ENCODE peak calls at places on chromosomes 2 and 18, in nine cellular contexts. I, U, P, J, S, H, M, Q and T are unnamed samples.

GRCh38 chr2:174449033-174449432 is 37.8 kb downstream of the GPR155 start:
- DNase-seq in I (no peak), U (no peak), P (no peak), J (no peak), S (no peak), H (no peak), M (no peak), Q (no peak), T (no peak)

GRCh38 chr2:222572761-222573174 is 83.1 kb downstream of the FARSB start:
- DNase-seq in I (no peak), U (no peak), P (no peak), J (no peak), S (no peak), H (peak; percentile 44), M (peak; percentile 71), Q (no peak), T (no peak)

GRCh38 chr18:42030586-42031182 is 75.7 kb downstream of the PIK3C3 start:
- DNase-seq in I (no peak), U (no peak), P (no peak), J (no peak), S (no peak), H (peak; percentile 55), M (peak; percentile 20), Q (no peak), T (no peak)

GRCh38 chr18:12837747-12838146 is 46.3 kb downstream of the PTPN2 start:
- DNase-seq in I (no peak), U (no peak), P (no peak), J (no peak), S (no peak), H (peak; percentile 58), M (peak; percentile 66), Q (no peak), T (no peak)

GRCh38 chr18:76823574-76823973 is 1.2 kb downstream of the ZNF236 start:
- DNase-seq in I (peak; percentile 79), U (no peak), P (no peak), J (no peak), S (peak; percentile 20), H (peak; percentile 39), M (peak; percentile 32), Q (no peak), T (peak; percentile 22)

GRCh38 chr2:207122914-207123744 is 42.6 kb downstream of the KLF7 start:
- DNase-seq in I (no peak), U (no peak), P (peak; percentile 16), J (no peak), S (no peak), H (no peak), M (no peak), Q (no peak), T (no peak)

GRCh38 chr18:63725682-63726480 is 23.1 kb downstream of the SERPINB11 start:
- DNase-seq in I (no peak), U (no peak), P (no peak), J (no peak), S (no peak), H (no peak), M (no peak), Q (no peak), T (no peak)

GRCh38 chr2:222300725-222301295 is 2.0 kb upstream of the PAX3 start:
- DNase-seq in I (no peak), U (no peak), P (no peak), J (no peak), S (no peak), H (no peak), M (no peak), Q (no peak), T (no peak)

GRCh38 chr2:179311071-179311470 is 46.4 kb upstream of the SESTD1 start:
- DNase-seq in I (peak; percentile 53), U (no peak), P (no peak), J (no peak), S (no peak), H (no peak), M (no peak), Q (no peak), T (no peak)

GRCh38 chr2:198638579-198638978 is 819.2 kb downstream of the SATB2 start:
- DNase-seq in I (no peak), U (no peak), P (no peak), J (no peak), S (no peak), H (peak; percentile 54), M (no peak), Q (no peak), T (no peak)

GRCh38 chr2:60657673-60658072 is 98.4 kb upstream of the PAPOLG start:
- DNase-seq in I (no peak), U (no peak), P (no peak), J (no peak), S (no peak), H (no peak), M (no peak), Q (no peak), T (no peak)

GRCh38 chr18:25876334-25876979 is 214.0 kb downstream of the SS18 start:
- DNase-seq in I (no peak), U (no peak), P (no peak), J (no peak), S (no peak), H (no peak), M (no peak), Q (no peak), T (no peak)

GRCh38 chr2:181812106-181812745 is 79.3 kb upstream of the ITPRID2 start:
- DNase-seq in I (no peak), U (no peak), P (no peak), J (no peak), S (no peak), H (peak; percentile 36), M (peak; percentile 13), Q (no peak), T (no peak)

GRCh38 chr18:77052656-77053309 is 79.8 kb downstream of the MBP start:
- DNase-seq in I (no peak), U (no peak), P (no peak), J (no peak), S (peak; percentile 87), H (no peak), M (no peak), Q (no peak), T (no peak)

GRCh38 chr2:201795608-201796477 is 10.5 kb upstream of the CDK15 start:
- DNase-seq in I (no peak), U (no peak), P (no peak), J (peak; percentile 52), S (peak; percentile 32), H (peak; percentile 75), M (peak; percentile 70), Q (no peak), T (no peak)

GRCh38 chr18:79942786-79943607 is 8.5 kb downstream of the SLC66A2 start:
- DNase-seq in I (peak; percentile 55), U (no peak), P (no peak), J (no peak), S (no peak), H (no peak), M (no peak), Q (no peak), T (peak; percentile 72)

GRCh38 chr2:195498176-195498575 is 158.8 kb upstream of the SLC39A10 start:
- DNase-seq in I (no peak), U (no peak), P (peak; percentile 58), J (no peak), S (peak; percentile 26), H (peak; percentile 29), M (peak; percentile 51), Q (no peak), T (peak; percentile 57)

GRCh38 chr2:210553371-210553770 is 3.0 kb upstream of the CPS1 start:
- DNase-seq in I (no peak), U (no peak), P (no peak), J (no peak), S (no peak), H (no peak), M (no peak), Q (no peak), T (no peak)

GRCh38 chr2:128686881-128687550 is 368.3 kb upstream of the HS6ST1 start:
- DNase-seq in I (no peak), U (no peak), P (no peak), J (no peak), S (no peak), H (no peak), M (no peak), Q (no peak), T (no peak)

GRCh38 chr2:58106896-58107295 is 60.3 kb downstream of the VRK2 start:
- DNase-seq in I (no peak), U (no peak), P (no peak), J (no peak), S (no peak), H (peak; percentile 28), M (no peak), Q (no peak), T (no peak)

GRCh38 chr18:40258298-40258697 is 1696.7 kb upstream of the PIK3C3 start:
- DNase-seq in I (no peak), U (no peak), P (no peak), J (no peak), S (no peak), H (no peak), M (peak; percentile 17), Q (no peak), T (no peak)

GRCh38 chr2:70896765-70897202 is 38.9 kb upstream of the ATP6V1B1 start:
- DNase-seq in I (no peak), U (no peak), P (no peak), J (no peak), S (no peak), H (no peak), M (no peak), Q (no peak), T (no peak)

GRCh38 chr2:204655101-204655500 is 109.8 kb downstream of the PARD3B start:
- DNase-seq in I (no peak), U (no peak), P (no peak), J (no peak), S (no peak), H (peak; percentile 76), M (peak; percentile 54), Q (no peak), T (no peak)

GRCh38 chr2:190499976-190500588 is 34.4 kb downstream of the NEMP2 start:
- DNase-seq in I (peak; percentile 45), U (peak; percentile 15), P (no peak), J (no peak), S (no peak), H (no peak), M (no peak), Q (no peak), T (no peak)

GRCh38 chr2:47295133-47295980 is 107.6 kb upstream of the MSH2 start:
- DNase-seq in I (no peak), U (no peak), P (no peak), J (no peak), S (no peak), H (no peak), M (no peak), Q (no peak), T (no peak)

GRCh38 chr18:24964213-24964612 is 387.8 kb downstream of the ZNF521 start:
- DNase-seq in I (no peak), U (no peak), P (no peak), J (no peak), S (no peak), H (peak; percentile 17), M (peak; percentile 36), Q (no peak), T (peak; percentile 22)

GRCh38 chr2:72367530-72368225 is 220.0 kb upstream of the CYP26B1 start:
- DNase-seq in I (no peak), U (peak; percentile 9), P (no peak), J (no peak), S (no peak), H (peak; percentile 94), M (peak; percentile 91), Q (no peak), T (peak; percentile 11)

GRCh38 chr18:12308386-12309100 is 502 bp downstream of the TUBB6 start:
- DNase-seq in I (peak; percentile 95), U (no peak), P (no peak), J (no peak), S (no peak), H (peak; percentile 99), M (peak; percentile 91), Q (no peak), T (peak; percentile 75)

GRCh38 chr2:203873461-203873860 is 5.9 kb downstream of the CTLA4 start:
- DNase-seq in I (no peak), U (no peak), P (no peak), J (no peak), S (no peak), H (no peak), M (no peak), Q (no peak), T (no peak)

GRCh38 chr2:198296665-198297308 is 492.4 kb downstream of the PLCL1 start:
- DNase-seq in I (no peak), U (peak; percentile 18), P (peak; percentile 34), J (peak; percentile 37), S (no peak), H (peak; percentile 62), M (peak; percentile 54), Q (no peak), T (peak; percentile 40)

GRCh38 chr2:133270550-133270949 is 297.7 kb downstream of the NCKAP5 start:
- DNase-seq in I (no peak), U (no peak), P (no peak), J (no peak), S (no peak), H (no peak), M (no peak), Q (no peak), T (no peak)